ENCODE peak calls at places on chromosomes 1 and 21, in seven cellular contexts. C, T, W, L, S, M and G are unnamed samples.

GRCh38 chr1:112219267-112219666 is 176.7 kb upstream of the CTTNBP2NL start:
- DNase-seq in S (no peak), L (no peak), T (no peak), W (no peak), M (no peak), C (no peak), G (no peak)

GRCh38 chr1:161115132-161115711 is 2.6 kb downstream of the PFDN2 start:
- DNase-seq in T (no peak), S (peak), L (no peak), M (no peak), W (no peak), C (no peak), G (no peak)

GRCh38 chr1:979744-980072 is 2.2 kb downstream of the PERM1 start:
- DNase-seq in S (no peak), T (no peak), W (no peak), L (no peak), C (no peak), M (no peak), G (peak)

GRCh38 chr1:178870944-178871343 is at the start of gene ANGPTL1:
- DNase-seq in M (no peak), L (peak), C (peak), W (no peak), T (no peak), S (peak), G (no peak)

GRCh38 chr1:173002891-173003582 is 47.7 kb downstream of the TNFSF18 start:
- DNase-seq in T (no peak), M (no peak), S (peak), L (no peak), W (no peak), C (no peak), G (no peak)

GRCh38 chr1:228848406-228848805 is 113.1 kb downstream of the RHOU start:
- DNase-seq in W (no peak), S (no peak), C (no peak), M (no peak), T (no peak), L (no peak), G (no peak)

GRCh38 chr21:20999567-21000169 is 1.5 kb downstream of the NCAM2 start:
- DNase-seq in C (peak), W (no peak), L (no peak), T (no peak), S (peak), M (no peak), G (peak)

GRCh38 chr1:113975211-113975895 is 3.9 kb upstream of the OLFML3 start:
- DNase-seq in C (no peak), M (no peak), T (no peak), W (no peak), L (no peak), S (peak), G (no peak)

GRCh38 chr21:25961042-25961441 is 209.5 kb downstream of the APP start:
- DNase-seq in T (no peak), L (no peak), C (no peak), S (no peak), W (no peak), M (no peak), G (no peak)

GRCh38 chr1:54335396-54336056 is 70.7 kb downstream of the SSBP3 start:
- DNase-seq in T (peak), C (peak), L (peak), M (no peak), W (peak), S (peak), G (peak)

GRCh38 chr1:203305809-203306088 is 430 bp downstream of the BTG2 start:
- DNase-seq in M (no peak), S (peak), C (no peak), T (no peak), L (no peak), W (no peak), G (no peak)

GRCh38 chr1:180425956-180426355 is 76.4 kb downstream of the ACBD6 start:
- DNase-seq in T (no peak), S (no peak), L (no peak), M (no peak), C (no peak), W (no peak), G (no peak)

GRCh38 chr1:221074325-221074724 is 195.1 kb downstream of the HLX start:
- DNase-seq in T (no peak), M (no peak), L (no peak), W (no peak), C (no peak), S (no peak), G (no peak)

GRCh38 chr1:89649783-89650182 is 16.9 kb downstream of the LRRC8C start:
- DNase-seq in C (no peak), S (no peak), W (no peak), M (no peak), L (no peak), T (no peak), G (no peak)

DNA sequence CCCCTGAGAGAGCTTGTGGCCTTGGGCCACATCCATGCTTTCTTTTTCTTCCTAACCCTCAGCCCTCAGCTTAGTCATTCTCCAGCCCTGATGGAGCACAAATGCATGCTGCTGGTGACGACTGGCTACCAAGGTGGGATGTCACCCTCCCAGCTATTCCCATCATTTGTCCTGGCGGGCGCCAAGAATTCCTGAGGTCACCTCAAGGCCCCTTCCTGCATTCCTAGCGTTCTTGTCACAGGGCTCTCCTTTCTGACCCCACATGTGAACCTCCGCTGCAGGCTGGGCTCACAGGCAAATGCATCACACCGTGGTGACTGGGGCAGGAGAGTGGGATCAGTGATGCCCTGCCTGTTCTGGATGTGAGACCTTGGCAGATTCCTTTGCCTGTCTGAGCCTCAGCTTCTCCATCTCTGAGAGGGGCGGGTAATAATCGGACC is 53.4 kb upstream of the IFFO2 start:
- DNase-seq in S (peak), T (no peak), C (no peak), L (no peak), W (no peak), M (no peak), G (peak)
- H3K27ac ChIP-seq in S (peak), T (peak), C (no peak), L (peak), W (no peak), M (no peak), G (peak)

DNA sequence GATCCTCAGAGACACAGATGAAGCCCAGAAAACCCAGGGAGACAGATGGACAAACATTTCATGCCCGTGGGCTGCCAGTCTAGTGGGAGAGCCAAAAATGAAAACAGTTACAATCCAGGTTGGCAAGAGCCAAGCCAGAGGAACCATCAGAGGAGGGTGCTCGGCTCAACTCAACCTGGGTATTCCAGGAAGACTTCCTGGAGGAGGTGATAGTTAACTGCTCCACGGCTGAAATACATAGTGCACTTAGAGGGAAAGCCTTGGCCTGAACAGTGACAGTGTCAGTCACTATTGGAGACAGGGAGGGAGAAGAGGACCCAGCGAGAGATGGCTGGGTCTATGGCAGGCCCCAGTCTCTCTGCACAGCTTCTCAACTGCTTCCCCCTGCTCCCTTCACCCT is 1.9 kb downstream of the ARHGEF19 start:
- DNase-seq in S (no peak), C (no peak), T (no peak), L (no peak), M (no peak), W (no peak), G (peak)
- H3K27ac ChIP-seq in S (no peak), C (no peak), T (no peak), L (no peak), M (no peak), W (no peak), G (no peak)

GRCh38 chr1:39151267-39151666 is 53.2 kb upstream of the MACF1 start:
- DNase-seq in M (no peak), L (no peak), W (no peak), S (no peak), C (no peak), T (no peak), G (no peak)
- H3K27ac ChIP-seq in M (no peak), L (peak), W (peak), S (no peak), C (no peak), T (no peak), G (no peak)

DNA sequence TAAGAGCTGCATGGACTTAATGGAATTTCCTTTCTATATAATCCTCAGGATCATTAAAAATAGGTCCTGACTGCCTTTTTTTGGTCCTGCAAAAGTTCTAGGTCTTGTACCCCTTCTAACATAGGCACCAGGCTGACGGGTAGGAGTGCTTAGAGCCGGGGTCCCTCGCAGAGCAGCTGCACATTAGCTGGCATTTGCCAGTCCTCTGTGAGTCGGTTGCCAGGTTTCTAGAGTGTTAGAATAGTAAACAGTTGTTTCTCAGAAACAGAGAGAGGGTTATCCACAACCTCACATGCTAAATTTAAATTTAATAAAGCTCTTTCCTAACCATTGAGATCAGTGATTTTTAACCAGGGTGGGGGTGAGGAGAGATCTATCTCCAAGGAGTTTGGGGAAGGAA is 35.4 kb upstream of the HEATR1 start:
- DNase-seq in M (no peak), S (no peak), W (peak), C (no peak), T (no peak), L (no peak), G (peak)
- H3K27ac ChIP-seq in M (no peak), S (no peak), W (peak), C (no peak), T (no peak), L (no peak), G (no peak)

GRCh38 chr1:29590583-29591555 is 354.5 kb downstream of the PTPRU start:
- DNase-seq in C (no peak), L (no peak), M (no peak), T (no peak), W (no peak), S (peak), G (peak)

GRCh38 chr1:29593601-29594382 is 357.5 kb downstream of the PTPRU start:
- DNase-seq in M (no peak), C (no peak), L (no peak), W (no peak), S (peak), T (no peak), G (no peak)

GRCh38 chr1:29592731-29593130 is 356.4 kb downstream of the PTPRU start:
- DNase-seq in M (no peak), S (peak), W (no peak), T (no peak), L (no peak), C (no peak), G (no peak)

GRCh38 chr1:29592261-29592615 is 355.9 kb downstream of the PTPRU start:
- DNase-seq in L (no peak), C (no peak), S (no peak), W (no peak), T (no peak), M (no peak), G (no peak)

DNA sequence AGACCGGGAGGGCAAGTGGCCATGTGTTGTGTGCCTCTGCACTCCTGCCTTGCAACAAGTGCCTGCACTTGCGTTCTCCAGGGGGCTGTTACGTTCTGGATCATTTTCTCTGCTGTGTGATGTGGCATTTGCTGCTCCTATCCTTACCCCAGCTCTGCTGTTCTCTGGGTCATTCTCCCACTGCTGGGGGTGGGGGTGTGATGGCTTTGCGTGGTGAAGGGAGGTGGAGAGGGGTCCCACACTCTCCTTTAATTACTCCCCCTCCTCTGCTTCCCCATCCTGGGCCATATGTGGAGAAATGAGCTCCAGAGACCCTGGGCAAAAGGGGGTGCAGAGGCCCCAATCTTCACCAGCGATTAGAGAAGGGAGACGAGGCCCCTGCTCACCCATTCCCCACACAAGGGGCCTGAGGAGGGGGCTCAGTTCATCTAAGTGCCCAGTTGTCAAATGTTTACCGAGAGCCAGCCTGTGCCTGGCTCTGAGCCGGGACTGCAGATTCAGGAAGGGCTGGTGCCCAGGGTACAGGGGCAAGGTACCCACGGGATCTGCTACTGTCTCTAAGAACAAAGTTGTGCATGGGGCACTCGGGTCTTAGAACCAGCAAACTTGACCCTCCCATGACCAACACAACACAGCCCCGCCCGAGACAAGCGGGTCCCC is 355.4 kb downstream of the PTPRU start:
- DNase-seq in L (no peak), T (no peak), M (no peak), S (no peak), C (no peak), W (no peak), G (no peak)
- H3K27ac ChIP-seq in L (no peak), T (no peak), M (no peak), S (no peak), C (no peak), W (no peak), G (no peak)

DNA sequence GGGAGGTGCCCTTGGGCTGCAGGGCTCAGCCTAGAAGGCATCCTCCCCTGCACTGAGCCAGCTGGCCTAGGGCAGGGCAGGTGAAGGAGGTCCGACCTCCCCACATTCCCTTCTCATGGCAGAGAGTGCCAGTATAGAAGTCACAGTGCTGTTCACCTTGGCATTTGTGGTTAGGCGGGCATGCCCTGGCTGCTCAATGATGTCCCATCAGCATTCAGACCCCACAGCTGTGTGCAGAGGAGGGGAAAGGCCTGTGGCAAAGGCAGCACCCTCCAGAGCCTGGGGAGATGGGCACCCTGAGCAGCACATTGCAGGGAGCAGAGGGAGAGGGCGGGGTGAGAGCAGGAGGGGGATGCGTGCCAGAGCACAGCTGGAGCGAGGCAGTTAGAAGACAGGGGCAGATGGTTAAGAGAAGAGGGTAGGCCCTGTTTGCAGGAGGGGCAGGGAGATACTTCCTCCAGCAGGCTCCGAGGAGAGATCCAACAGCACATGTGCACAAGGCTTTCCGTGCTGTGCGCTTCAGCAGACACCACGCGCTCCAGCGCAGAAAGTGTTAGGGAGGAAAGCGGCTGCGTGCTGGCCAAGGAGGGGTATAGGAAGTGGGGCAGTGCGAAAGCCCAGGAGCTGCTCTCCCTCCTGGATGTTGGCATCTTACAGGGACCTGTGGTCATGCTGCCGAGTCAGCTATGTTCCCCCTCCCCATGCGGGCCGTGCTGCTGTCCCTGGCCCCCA is 43.7 kb upstream of the COL6A1 start:
- DNase-seq in W (no peak), T (no peak), M (no peak), S (no peak), L (no peak), C (no peak), G (no peak)
- H3K27ac ChIP-seq in W (no peak), T (no peak), M (no peak), S (no peak), L (no peak), C (no peak), G (no peak)